ENCODE peak calls at places on chromosomes 11 and 22, in four cellular contexts. One of them, this sample, is unnamed.

GRCh38 chr22:19982991-19983578 is 33.5 kb downstream of the ARVCF start:
- DNase-seq in activated naive CD8-positive, alpha-beta T cell treated with anti-CD3 and anti-CD28 coated beads, Interleukin-2, amount 50 U/mL, for 16 hours: no peak
- DNase-seq in substantia nigra: no peak
- DNase-seq in keratinocyte: no peak
- DNase-seq in this sample: no peak

GRCh38 chr11:15483205-15483604 is 368.5 kb downstream of the INSC start:
- DNase-seq in substantia nigra: no peak
- DNase-seq in keratinocyte: no peak
- DNase-seq in activated naive CD8-positive, alpha-beta T cell treated with anti-CD3 and anti-CD28 coated beads, Interleukin-2, amount 50 U/mL, for 16 hours: no peak
- DNase-seq in this sample: no peak

GRCh38 chr11:111229604-111230003 is 15.9 kb upstream of the POU2AF2 start:
- DNase-seq in keratinocyte: no peak
- DNase-seq in activated naive CD8-positive, alpha-beta T cell treated with anti-CD3 and anti-CD28 coated beads, Interleukin-2, amount 50 U/mL, for 16 hours: no peak
- DNase-seq in substantia nigra: no peak
- DNase-seq in this sample: no peak

GRCh38 chr11:75174781-75175370 is 24.0 kb downstream of the SLCO2B1 start:
- DNase-seq in substantia nigra: peak
- DNase-seq in activated naive CD8-positive, alpha-beta T cell treated with anti-CD3 and anti-CD28 coated beads, Interleukin-2, amount 50 U/mL, for 16 hours: no peak
- DNase-seq in keratinocyte: no peak
- DNase-seq in this sample: no peak

GRCh38 chr22:26404851-26405357 is 24.2 kb upstream of the ASPHD2 start:
- DNase-seq in keratinocyte: no peak
- DNase-seq in activated naive CD8-positive, alpha-beta T cell treated with anti-CD3 and anti-CD28 coated beads, Interleukin-2, amount 50 U/mL, for 16 hours: no peak
- DNase-seq in substantia nigra: no peak
- DNase-seq in this sample: no peak

GRCh38 chr11:118845369-118845768 is 38.3 kb upstream of the CXCR5 start:
- DNase-seq in activated naive CD8-positive, alpha-beta T cell treated with anti-CD3 and anti-CD28 coated beads, Interleukin-2, amount 50 U/mL, for 16 hours: no peak
- DNase-seq in substantia nigra: no peak
- DNase-seq in keratinocyte: peak
- DNase-seq in this sample: peak

GRCh38 chr22:32572741-32573140 is 98.1 kb downstream of the FBXO7 start:
- DNase-seq in substantia nigra: no peak
- DNase-seq in activated naive CD8-positive, alpha-beta T cell treated with anti-CD3 and anti-CD28 coated beads, Interleukin-2, amount 50 U/mL, for 16 hours: no peak
- DNase-seq in keratinocyte: no peak
- DNase-seq in this sample: no peak

GRCh38 chr11:120400564-120401364 is 64.6 kb downstream of the ARHGEF12 start:
- DNase-seq in activated naive CD8-positive, alpha-beta T cell treated with anti-CD3 and anti-CD28 coated beads, Interleukin-2, amount 50 U/mL, for 16 hours: no peak
- DNase-seq in substantia nigra: no peak
- DNase-seq in keratinocyte: peak
- DNase-seq in this sample: peak

GRCh38 chr11:48036011-48036410 is 55.7 kb downstream of the PTPRJ start:
- DNase-seq in keratinocyte: no peak
- DNase-seq in activated naive CD8-positive, alpha-beta T cell treated with anti-CD3 and anti-CD28 coated beads, Interleukin-2, amount 50 U/mL, for 16 hours: no peak
- DNase-seq in substantia nigra: peak
- DNase-seq in this sample: no peak

GRCh38 chr11:64238076-64238475 is 2.8 kb upstream of the FKBP2 start:
- DNase-seq in activated naive CD8-positive, alpha-beta T cell treated with anti-CD3 and anti-CD28 coated beads, Interleukin-2, amount 50 U/mL, for 16 hours: no peak
- DNase-seq in keratinocyte: no peak
- DNase-seq in substantia nigra: no peak
- DNase-seq in this sample: no peak

GRCh38 chr11:104705475-104706195 is 192.6 kb downstream of the CASP12 start:
- DNase-seq in substantia nigra: peak
- DNase-seq in keratinocyte: no peak
- DNase-seq in activated naive CD8-positive, alpha-beta T cell treated with anti-CD3 and anti-CD28 coated beads, Interleukin-2, amount 50 U/mL, for 16 hours: peak
- DNase-seq in this sample: peak

GRCh38 chr11:131666617-131667016 is 296.2 kb downstream of the NTM start:
- DNase-seq in activated naive CD8-positive, alpha-beta T cell treated with anti-CD3 and anti-CD28 coated beads, Interleukin-2, amount 50 U/mL, for 16 hours: no peak
- DNase-seq in keratinocyte: no peak
- DNase-seq in substantia nigra: no peak
- DNase-seq in this sample: no peak

GRCh38 chr11:6127881-6128280 is 20.4 kb downstream of the OR56B4 start:
- DNase-seq in keratinocyte: no peak
- DNase-seq in substantia nigra: no peak
- DNase-seq in activated naive CD8-positive, alpha-beta T cell treated with anti-CD3 and anti-CD28 coated beads, Interleukin-2, amount 50 U/mL, for 16 hours: no peak
- DNase-seq in this sample: no peak

GRCh38 chr11:66429983-66430602 is 8.6 kb downstream of the MRPL11 start:
- DNase-seq in keratinocyte: no peak
- DNase-seq in activated naive CD8-positive, alpha-beta T cell treated with anti-CD3 and anti-CD28 coated beads, Interleukin-2, amount 50 U/mL, for 16 hours: peak
- DNase-seq in substantia nigra: peak
- DNase-seq in this sample: no peak

GRCh38 chr11:66011239-66011784 is 496 bp upstream of the CST6 start:
- DNase-seq in keratinocyte: peak
- DNase-seq in substantia nigra: no peak
- DNase-seq in activated naive CD8-positive, alpha-beta T cell treated with anti-CD3 and anti-CD28 coated beads, Interleukin-2, amount 50 U/mL, for 16 hours: no peak
- DNase-seq in this sample: peak

GRCh38 chr11:106087815-106088435 is 10.5 kb downstream of the AASDHPPT start:
- DNase-seq in substantia nigra: no peak
- DNase-seq in keratinocyte: no peak
- DNase-seq in activated naive CD8-positive, alpha-beta T cell treated with anti-CD3 and anti-CD28 coated beads, Interleukin-2, amount 50 U/mL, for 16 hours: no peak
- DNase-seq in this sample: no peak

GRCh38 chr22:49788492-49788891 is 39.2 kb downstream of the BRD1 start:
- DNase-seq in substantia nigra: no peak
- DNase-seq in activated naive CD8-positive, alpha-beta T cell treated with anti-CD3 and anti-CD28 coated beads, Interleukin-2, amount 50 U/mL, for 16 hours: no peak
- DNase-seq in keratinocyte: no peak
- DNase-seq in this sample: no peak

GRCh38 chr11:10134975-10135481 is 159.0 kb downstream of the SBF2 start:
- DNase-seq in activated naive CD8-positive, alpha-beta T cell treated with anti-CD3 and anti-CD28 coated beads, Interleukin-2, amount 50 U/mL, for 16 hours: no peak
- DNase-seq in substantia nigra: no peak
- DNase-seq in keratinocyte: no peak
- DNase-seq in this sample: no peak

GRCh38 chr11:985848-986247 is 50.7 kb downstream of the MUC6 start:
- DNase-seq in keratinocyte: no peak
- DNase-seq in substantia nigra: no peak
- DNase-seq in activated naive CD8-positive, alpha-beta T cell treated with anti-CD3 and anti-CD28 coated beads, Interleukin-2, amount 50 U/mL, for 16 hours: no peak
- DNase-seq in this sample: no peak

GRCh38 chr11:66361502-66361941 is 10.0 kb downstream of the SLC29A2 start:
- DNase-seq in keratinocyte: no peak
- DNase-seq in activated naive CD8-positive, alpha-beta T cell treated with anti-CD3 and anti-CD28 coated beads, Interleukin-2, amount 50 U/mL, for 16 hours: no peak
- DNase-seq in substantia nigra: no peak
- DNase-seq in this sample: no peak

GRCh38 chr11:108961095-108961494 is 296.2 kb downstream of the DDX10 start:
- DNase-seq in activated naive CD8-positive, alpha-beta T cell treated with anti-CD3 and anti-CD28 coated beads, Interleukin-2, amount 50 U/mL, for 16 hours: no peak
- DNase-seq in substantia nigra: no peak
- DNase-seq in keratinocyte: no peak
- DNase-seq in this sample: no peak

GRCh38 chr11:66745356-66746235 is 16.6 kb upstream of the SPTBN2 start:
- DNase-seq in keratinocyte: no peak
- DNase-seq in substantia nigra: no peak
- DNase-seq in activated naive CD8-positive, alpha-beta T cell treated with anti-CD3 and anti-CD28 coated beads, Interleukin-2, amount 50 U/mL, for 16 hours: no peak
- DNase-seq in this sample: no peak

GRCh38 chr11:114151631-114152030 is 92.1 kb downstream of the ZBTB16 start:
- DNase-seq in activated naive CD8-positive, alpha-beta T cell treated with anti-CD3 and anti-CD28 coated beads, Interleukin-2, amount 50 U/mL, for 16 hours: no peak
- DNase-seq in substantia nigra: no peak
- DNase-seq in keratinocyte: no peak
- DNase-seq in this sample: no peak

GRCh38 chr22:48316876-48317250 is 1510.8 kb downstream of the BRD1 start:
- DNase-seq in keratinocyte: no peak
- DNase-seq in substantia nigra: no peak
- DNase-seq in activated naive CD8-positive, alpha-beta T cell treated with anti-CD3 and anti-CD28 coated beads, Interleukin-2, amount 50 U/mL, for 16 hours: no peak
- DNase-seq in this sample: no peak

GRCh38 chr11:8327761-8328192 is 64.1 kb upstream of the LMO1 start:
- DNase-seq in substantia nigra: no peak
- DNase-seq in keratinocyte: no peak
- DNase-seq in activated naive CD8-positive, alpha-beta T cell treated with anti-CD3 and anti-CD28 coated beads, Interleukin-2, amount 50 U/mL, for 16 hours: no peak
- DNase-seq in this sample: no peak

GRCh38 chr22:43077121-43077877 is 11.9 kb downstream of the TTLL1 start:
- DNase-seq in keratinocyte: no peak
- DNase-seq in substantia nigra: peak
- DNase-seq in activated naive CD8-positive, alpha-beta T cell treated with anti-CD3 and anti-CD28 coated beads, Interleukin-2, amount 50 U/mL, for 16 hours: no peak
- DNase-seq in this sample: no peak

GRCh38 chr11:121365304-121365703 is 72.7 kb downstream of the SC5D start:
- DNase-seq in substantia nigra: no peak
- DNase-seq in activated naive CD8-positive, alpha-beta T cell treated with anti-CD3 and anti-CD28 coated beads, Interleukin-2, amount 50 U/mL, for 16 hours: no peak
- DNase-seq in keratinocyte: no peak
- DNase-seq in this sample: no peak

GRCh38 chr22:43042101-43042780 is 27.3 kb upstream of the PACSIN2 start:
- DNase-seq in substantia nigra: no peak
- DNase-seq in activated naive CD8-positive, alpha-beta T cell treated with anti-CD3 and anti-CD28 coated beads, Interleukin-2, amount 50 U/mL, for 16 hours: no peak
- DNase-seq in keratinocyte: no peak
- DNase-seq in this sample: no peak

GRCh38 chr11:14357843-14358728 is 897 bp downstream of the RRAS2 start:
- DNase-seq in substantia nigra: no peak
- DNase-seq in activated naive CD8-positive, alpha-beta T cell treated with anti-CD3 and anti-CD28 coated beads, Interleukin-2, amount 50 U/mL, for 16 hours: no peak
- DNase-seq in keratinocyte: no peak
- DNase-seq in this sample: no peak

GRCh38 chr11:129283141-129283540 is 91.0 kb upstream of the ARHGAP32 start:
- DNase-seq in substantia nigra: no peak
- DNase-seq in activated naive CD8-positive, alpha-beta T cell treated with anti-CD3 and anti-CD28 coated beads, Interleukin-2, amount 50 U/mL, for 16 hours: no peak
- DNase-seq in keratinocyte: peak
- DNase-seq in this sample: peak

GRCh38 chr11:134223066-134223465 is 701 bp downstream of the NCAPD3 start:
- DNase-seq in substantia nigra: no peak
- DNase-seq in keratinocyte: no peak
- DNase-seq in activated naive CD8-positive, alpha-beta T cell treated with anti-CD3 and anti-CD28 coated beads, Interleukin-2, amount 50 U/mL, for 16 hours: no peak
- DNase-seq in this sample: no peak

GRCh38 chr11:115930886-115931537 is 426.8 kb upstream of the CADM1 start:
- DNase-seq in activated naive CD8-positive, alpha-beta T cell treated with anti-CD3 and anti-CD28 coated beads, Interleukin-2, amount 50 U/mL, for 16 hours: no peak
- DNase-seq in substantia nigra: no peak
- DNase-seq in keratinocyte: no peak
- DNase-seq in this sample: no peak

GRCh38 chr11:33835143-33835878 is 56.6 kb downstream of the LMO2 start:
- DNase-seq in substantia nigra: no peak
- DNase-seq in keratinocyte: peak
- DNase-seq in activated naive CD8-positive, alpha-beta T cell treated with anti-CD3 and anti-CD28 coated beads, Interleukin-2, amount 50 U/mL, for 16 hours: no peak
- DNase-seq in this sample: peak

GRCh38 chr11:65334696-65335295 is 1.1 kb downstream of the DPF2 start:
- DNase-seq in keratinocyte: no peak
- DNase-seq in activated naive CD8-positive, alpha-beta T cell treated with anti-CD3 and anti-CD28 coated beads, Interleukin-2, amount 50 U/mL, for 16 hours: no peak
- DNase-seq in substantia nigra: no peak
- DNase-seq in this sample: no peak

GRCh38 chr11:65488273-65489058 is 10.4 kb upstream of the MALAT1 start:
- DNase-seq in keratinocyte: no peak
- DNase-seq in activated naive CD8-positive, alpha-beta T cell treated with anti-CD3 and anti-CD28 coated beads, Interleukin-2, amount 50 U/mL, for 16 hours: no peak
- DNase-seq in substantia nigra: peak
- DNase-seq in this sample: no peak

GRCh38 chr11:73461844-73462435 is 85.7 kb downstream of the RELT start:
- DNase-seq in keratinocyte: no peak
- DNase-seq in activated naive CD8-positive, alpha-beta T cell treated with anti-CD3 and anti-CD28 coated beads, Interleukin-2, amount 50 U/mL, for 16 hours: no peak
- DNase-seq in substantia nigra: no peak
- DNase-seq in this sample: no peak

GRCh38 chr22:22942511-22943329 is 55.1 kb downstream of the IGLL5 start:
- DNase-seq in substantia nigra: peak
- DNase-seq in keratinocyte: peak
- DNase-seq in activated naive CD8-positive, alpha-beta T cell treated with anti-CD3 and anti-CD28 coated beads, Interleukin-2, amount 50 U/mL, for 16 hours: peak
- DNase-seq in this sample: no peak